ENCODE peak calls at places on chromosomes 11 and 22, in five cellular contexts. One of them, this sample, is unnamed.
A peak's percentile ranks its signal among the peaks of the same experiment; 100 is the strongest.

GRCh38 chr11:6991227-6991626 is 28.9 kb downstream of the ZNF214 start:
- DNase-seq in T-cell: no peak
- DNase-seq in foreskin keratinocyte: no peak
- DNase-seq in hippocampal formation: no peak
- DNase-seq in M059J: no peak
- DNase-seq in this sample: no peak

GRCh38 chr11:75154646-75155569 is 4.0 kb downstream of the SLCO2B1 start:
- DNase-seq in hippocampal formation: no peak
- DNase-seq in T-cell: no peak
- DNase-seq in M059J: no peak
- DNase-seq in foreskin keratinocyte: no peak
- DNase-seq in this sample: no peak

GRCh38 chr11:113370634-113371033 is 16.9 kb upstream of the ANKK1 start:
- DNase-seq in foreskin keratinocyte: no peak
- DNase-seq in hippocampal formation: no peak
- DNase-seq in T-cell: no peak
- DNase-seq in M059J: peak; percentile 27
- DNase-seq in this sample: no peak

GRCh38 chr22:31106651-31107205 is 640 bp downstream of the SELENOM start:
- DNase-seq in M059J: no peak
- DNase-seq in hippocampal formation: no peak
- DNase-seq in T-cell: no peak
- DNase-seq in foreskin keratinocyte: no peak
- DNase-seq in this sample: no peak

GRCh38 chr22:37601540-37602442 is 6.8 kb upstream of the GGA1 start:
- DNase-seq in hippocampal formation: no peak
- DNase-seq in foreskin keratinocyte: peak; percentile 47
- DNase-seq in T-cell: no peak
- DNase-seq in M059J: peak; percentile 72
- DNase-seq in this sample: no peak

GRCh38 chr11:12455938-12456337 is 78.6 kb downstream of the PARVA start:
- DNase-seq in T-cell: no peak
- DNase-seq in M059J: peak; percentile 51
- DNase-seq in foreskin keratinocyte: no peak
- DNase-seq in hippocampal formation: no peak
- DNase-seq in this sample: no peak

GRCh38 chr11:130413383-130414106 is 14.9 kb downstream of the ADAMTS8 start:
- DNase-seq in hippocampal formation: no peak
- DNase-seq in foreskin keratinocyte: peak; percentile 95
- DNase-seq in M059J: peak; percentile 92
- DNase-seq in T-cell: no peak
- DNase-seq in this sample: no peak

GRCh38 chr22:35467788-35468187 is 67.8 kb downstream of the MCM5 start:
- DNase-seq in hippocampal formation: peak; percentile 65
- DNase-seq in T-cell: no peak
- DNase-seq in M059J: no peak
- DNase-seq in foreskin keratinocyte: no peak
- DNase-seq in this sample: no peak

GRCh38 chr11:81104051-81104450 is 1629.6 kb downstream of the FAM181B start:
- DNase-seq in hippocampal formation: no peak
- DNase-seq in foreskin keratinocyte: no peak
- DNase-seq in T-cell: no peak
- DNase-seq in M059J: no peak
- DNase-seq in this sample: no peak

GRCh38 chr11:10322830-10323792 is 18.2 kb downstream of the ADM start:
- DNase-seq in M059J: peak; percentile 94
- DNase-seq in hippocampal formation: peak; percentile 55
- DNase-seq in foreskin keratinocyte: peak; percentile 75
- DNase-seq in T-cell: peak; percentile 28
- DNase-seq in this sample: no peak

GRCh38 chr22:38418589-38418988 is 36.4 kb downstream of the KCNJ4 start:
- DNase-seq in T-cell: no peak
- DNase-seq in M059J: no peak
- DNase-seq in foreskin keratinocyte: no peak
- DNase-seq in hippocampal formation: no peak
- DNase-seq in this sample: no peak

This sample was measured in effector CD4-positive, alpha-beta T cell.